ENCODE peak calls at places on chromosomes 7 and 10, in five cellular contexts. F is lower lobe of right lung, H is spleen, T is breast epithelium, I is A549. M is an unnamed sample.

GRCh38 chr7:139548302-139549028 is 25.0 kb downstream of the CLEC2L start:
- DNase-seq in F (no peak), H (no peak), T (no peak), I (no peak), M (no peak)

GRCh38 chr7:150974468-150975391 is 3.4 kb downstream of the KCNH2 start:
- DNase-seq in F (no peak), H (peak; percentile 92), T (no peak), I (peak; percentile 71), M (no peak)

GRCh38 chr7:24786941-24787340 is 29.7 kb upstream of the GSDME start:
- DNase-seq in F (peak; percentile 73), H (no peak), T (no peak), I (peak; percentile 65), M (no peak)

GRCh38 chr10:62130948-62131347 is 137.7 kb downstream of the RTKN2 start:
- DNase-seq in F (no peak), H (no peak), T (no peak), I (no peak), M (no peak)

GRCh38 chr7:50857804-50858203 is 75.1 kb upstream of the GRB10 start:
- DNase-seq in F (no peak), H (no peak), T (no peak), I (no peak), M (peak; percentile 43)

GRCh38 chr10:119045561-119045960 is 16.0 kb downstream of the NANOS1 start:
- DNase-seq in F (no peak), H (no peak), T (no peak), I (no peak), M (no peak)

GRCh38 chr7:159095979-159096411 is 48.7 kb downstream of the VIPR2 start:
- DNase-seq in F (no peak), H (peak; percentile 71), T (peak; percentile 30), I (no peak), M (peak; percentile 53)

GRCh38 chr7:68888971-68889385 is 709.3 kb upstream of the AUTS2 start:
- DNase-seq in F (no peak), H (no peak), T (no peak), I (no peak), M (no peak)

GRCh38 chr7:138278601-138279000 is 181.5 kb upstream of the TRIM24 start:
- DNase-seq in F (no peak), H (no peak), T (no peak), I (no peak), M (no peak)

GRCh38 chr7:48426966-48427555 is 255.8 kb downstream of the ABCA13 start:
- DNase-seq in F (no peak), H (no peak), T (no peak), I (peak; percentile 6), M (no peak)

GRCh38 chr10:102413053-102413705 is 5.4 kb downstream of the PSD start:
- DNase-seq in F (no peak), H (no peak), T (no peak), I (no peak), M (no peak)

GRCh38 chr7:7617550-7617949 is 23.0 kb upstream of the UMAD1 start:
- DNase-seq in F (no peak), H (no peak), T (no peak), I (no peak), M (no peak)

GRCh38 chr7:7614066-7614738 is 26.4 kb upstream of the UMAD1 start:
- DNase-seq in F (no peak), H (no peak), T (no peak), I (no peak), M (no peak)

GRCh38 chr7:7609330-7609729 is 31.2 kb upstream of the UMAD1 start:
- DNase-seq in F (no peak), H (no peak), T (no peak), I (no peak), M (no peak)

GRCh38 chr7:7612519-7612918 is 28.0 kb upstream of the UMAD1 start:
- DNase-seq in F (no peak), H (no peak), T (no peak), I (no peak), M (no peak)

DNA sequence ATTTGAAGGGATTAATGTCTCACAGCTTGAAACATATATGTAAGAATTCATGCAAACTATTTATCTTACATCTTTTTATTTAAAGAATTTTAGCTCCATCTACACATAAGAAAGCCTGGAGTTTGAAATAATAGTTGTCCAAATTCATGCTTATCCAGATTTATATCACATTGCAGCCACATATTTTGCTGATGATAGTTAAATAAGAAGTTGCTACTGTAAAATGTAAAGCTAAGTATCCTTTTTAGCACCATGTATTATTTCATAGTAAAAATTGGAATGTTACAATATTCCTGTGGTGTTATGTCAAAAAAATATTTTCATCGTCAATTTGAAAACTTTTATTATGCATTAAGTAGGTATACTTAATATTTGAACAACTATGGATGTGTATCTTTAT is 27.3 kb upstream of the UMAD1 start:
- DNase-seq in F (no peak), H (no peak), T (no peak), I (no peak), M (no peak)
- H3K27ac ChIP-seq in F (no peak overlapping the region), H (no peak overlapping the region), T (no peak overlapping the region), I (no peak overlapping the region), M (no peak overlapping the region)

GRCh38 chr7:45918556-45918955 is 2.5 kb downstream of the IGFBP3 start:
- DNase-seq in F (no peak), H (no peak), T (no peak), I (no peak), M (no peak)

GRCh38 chr7:45919947-45920542 is 1.0 kb downstream of the IGFBP3 start:
- DNase-seq in F (no peak), H (no peak), T (no peak), I (no peak), M (no peak)

GRCh38 chr7:45917658-45918057 is 3.4 kb downstream of the IGFBP3 start:
- DNase-seq in F (peak; percentile 79), H (peak; percentile 91), T (peak; percentile 81), I (peak; percentile 78), M (peak; percentile 75)

GRCh38 chr7:45920543-45921380 is at the start of gene IGFBP3:
- DNase-seq in F (peak; percentile 55), H (no peak), T (no peak), I (peak; percentile 41), M (no peak)

DNA sequence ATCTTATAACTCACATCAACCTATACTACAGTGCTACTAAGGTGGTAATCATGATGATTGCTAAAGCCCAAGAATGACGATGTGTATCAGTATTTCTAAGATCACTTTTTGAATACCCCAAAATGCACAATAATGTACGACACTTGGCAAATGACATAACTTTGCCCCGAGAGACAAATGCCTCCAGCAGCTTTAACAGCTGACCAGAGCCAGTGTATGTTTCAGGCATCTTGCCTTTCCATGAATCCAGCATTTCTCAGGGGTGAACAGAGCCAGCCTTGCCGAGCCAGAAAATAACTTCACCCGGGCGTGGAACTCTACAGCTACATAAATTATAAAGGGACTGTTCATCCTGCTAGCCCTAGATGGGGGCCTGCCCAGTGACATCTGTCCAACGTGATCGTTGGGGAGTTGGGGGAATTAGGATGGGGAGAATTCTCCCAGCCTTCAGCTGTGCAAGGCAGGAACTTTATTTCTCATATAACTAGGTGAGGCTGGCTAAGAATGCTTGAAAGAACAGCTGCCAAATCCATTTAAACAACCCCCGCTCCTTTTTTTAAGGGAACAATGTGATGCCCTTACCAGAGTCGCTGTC is 1.7 kb downstream of the IGFBP3 start:
- DNase-seq in F (no peak), H (no peak), T (no peak), I (no peak), M (peak; percentile 49)
- H3K27ac ChIP-seq in F (no peak overlapping the region), H (no peak overlapping the region), T (no peak overlapping the region), I (peak overlapping the region; percentile 92), M (no peak overlapping the region)

DNA sequence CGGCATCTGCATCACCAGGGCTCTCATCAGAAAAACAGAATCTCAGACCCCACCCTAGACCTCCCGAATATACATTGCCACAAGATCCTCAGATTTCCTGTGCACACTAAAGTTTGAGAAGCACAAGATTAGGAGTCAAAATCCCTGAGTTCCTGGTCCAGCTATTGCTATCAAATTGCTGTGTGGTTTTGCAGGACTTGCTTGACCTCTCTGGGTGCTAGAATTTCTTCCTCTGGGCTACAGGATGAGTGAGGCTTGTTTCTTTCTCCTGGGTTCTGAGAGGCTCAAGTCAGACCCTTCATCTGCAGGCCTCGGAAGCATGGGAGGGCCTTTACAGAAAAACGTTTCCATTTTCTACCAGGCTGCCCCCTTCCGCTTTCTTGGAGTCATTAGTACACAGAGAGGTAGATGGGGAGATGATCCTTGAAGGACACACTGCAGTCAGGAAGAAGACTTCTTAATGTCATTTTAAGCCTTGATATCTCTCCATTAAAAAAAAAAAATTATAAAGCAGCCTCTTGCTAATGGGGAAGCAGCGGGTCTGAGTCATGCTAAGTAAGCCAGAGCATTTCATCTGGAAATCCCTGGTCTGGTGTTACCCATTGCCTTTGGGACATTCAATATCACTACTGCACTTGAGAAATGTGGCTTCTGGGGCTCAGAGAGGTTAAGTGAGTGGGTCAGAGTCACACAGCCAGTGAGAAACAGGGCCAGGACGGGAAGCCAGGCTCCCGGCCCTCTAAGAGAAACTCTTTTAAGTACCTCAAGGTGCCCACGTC is 173.5 kb downstream of the KCNMA1 start:
- DNase-seq in F (no peak), H (no peak), T (no peak), I (no peak), M (no peak)
- H3K27ac ChIP-seq in F (no peak overlapping the region), H (no peak overlapping the region), T (no peak overlapping the region), I (peak overlapping the region; percentile 54), M (no peak overlapping the region)

DNA sequence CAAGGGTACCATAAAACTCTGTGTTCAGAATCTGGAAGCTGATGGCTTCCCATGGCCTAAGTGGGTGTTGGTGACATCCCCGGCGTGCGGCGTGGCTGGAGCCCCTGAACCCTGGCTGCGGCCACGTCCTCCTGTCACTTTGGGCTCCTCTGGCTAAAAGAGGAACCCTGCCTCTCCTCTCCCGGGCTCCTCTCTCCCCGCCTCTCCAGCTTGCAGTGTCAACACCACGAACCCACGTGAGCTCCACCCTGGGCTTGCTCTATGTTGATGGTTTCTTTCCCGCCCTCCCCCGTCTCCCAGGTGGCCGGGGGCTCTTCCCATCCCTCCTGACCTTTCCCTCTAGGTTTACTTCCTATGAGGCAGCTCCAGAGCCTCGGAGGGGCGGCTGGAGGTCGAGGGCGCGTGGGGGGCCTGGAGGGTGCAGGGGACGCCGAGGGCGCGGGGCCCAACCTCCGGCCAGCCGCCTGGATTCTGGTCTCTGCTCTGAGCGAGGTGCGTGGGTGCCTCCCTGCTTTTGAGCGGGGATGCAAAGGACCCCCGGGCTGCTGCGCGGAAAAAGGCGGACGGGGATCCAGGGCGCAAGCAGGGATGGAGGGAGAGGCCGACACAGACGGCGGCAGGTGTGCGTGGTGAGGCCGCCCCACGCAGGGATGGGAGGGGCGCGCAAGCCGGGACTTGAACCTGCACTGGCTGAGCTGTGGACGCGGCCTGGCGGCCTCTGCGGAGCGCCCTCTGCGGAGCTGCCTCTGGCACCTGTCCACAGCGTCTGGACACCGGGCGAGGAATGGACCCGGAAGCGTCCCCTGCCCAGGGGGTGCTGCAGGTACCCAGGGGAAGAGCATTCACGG is 115.5 kb upstream of the DIP2C start:
- DNase-seq in F (peak; percentile 63), H (peak; percentile 64), T (no peak), I (no peak), M (no peak)
- H3K27ac ChIP-seq in F (no peak overlapping the region), H (no peak overlapping the region), T (no peak overlapping the region), I (no peak overlapping the region), M (no peak overlapping the region)

GRCh38 chr10:67912330-67912946 is 28.0 kb downstream of the SIRT1 start:
- DNase-seq in F (no peak), H (no peak), T (no peak), I (no peak), M (no peak)
- H3K27ac ChIP-seq in F (no peak overlapping the region), H (no peak overlapping the region), T (no peak overlapping the region), I (no peak overlapping the region), M (no peak overlapping the region)

GRCh38 chr7:92811158-92811557 is 25.2 kb downstream of the CDK6 start:
- DNase-seq in F (no peak), H (no peak), T (no peak), I (no peak), M (no peak)
- H3K27ac ChIP-seq in F (no peak overlapping the region), H (no peak overlapping the region), T (no peak overlapping the region), I (peak overlapping the region; percentile 86), M (no peak overlapping the region)

M was measured in right atrium auricular region.